ENCODE peak calls at places on chromosomes 5 and 9, in nine cellular contexts. E is gastrocnemius medialis, F is H1, Y is tibial nerve, G is transverse colon, Q is heart left ventricle, T is uterus, O is ovary, H is esophagus squamous epithelium. U is an unnamed sample.

GRCh38 chr9:101582593-101582992 is 12.2 kb downstream of the PPP3R2 start:
- DNase-seq in F (no peak), T (no peak), O (no peak), H (no peak), Q (no peak), G (no peak), E (no peak), Y (no peak), U (no peak)

GRCh38 chr5:11319851-11320580 is 559.0 kb upstream of the DAP start:
- DNase-seq in O (no peak), G (no peak), T (no peak), H (no peak), F (no peak), Y (no peak), Q (no peak), E (no peak), U (no peak)

GRCh38 chr9:96075111-96075510 is 199.6 kb downstream of the ERCC6L2 start:
- DNase-seq in H (no peak), G (no peak), E (no peak), Y (no peak), F (no peak), O (no peak), T (no peak), Q (no peak), U (no peak)

GRCh38 chr9:14779566-14780022 is 57.1 kb upstream of the CER1 start:
- DNase-seq in G (no peak), Q (no peak), H (no peak), Y (no peak), E (peak; percentile 79), F (no peak), O (no peak), T (no peak), U (no peak)

GRCh38 chr5:133934822-133935793 is 33.3 kb downstream of the C5orf15 start:
- DNase-seq in H (no peak), E (no peak), O (no peak), T (no peak), Q (no peak), F (no peak), Y (no peak), G (no peak), U (no peak)

GRCh38 chr5:308672-309271 is 12.7 kb upstream of the AHRR start:
- DNase-seq in F (no peak), Q (no peak), O (peak; percentile 59), H (no peak), T (no peak), E (no peak), Y (no peak), G (no peak), U (no peak)

GRCh38 chr9:37801287-37801850 is 772 bp downstream of the DCAF10 start:
- DNase-seq in G (peak; percentile 33), Y (no peak), T (peak; percentile 19), E (no peak), F (no peak), H (no peak), O (peak; percentile 53), Q (peak; percentile 28), U (no peak)

GRCh38 chr5:51632794-51633193 is 249.5 kb downstream of the ISL1 start:
- DNase-seq in G (no peak), F (no peak), T (no peak), Y (no peak), H (no peak), Q (no peak), E (no peak), O (no peak), U (no peak)

GRCh38 chr5:147464211-147464610 is 45.7 kb downstream of the DPYSL3 start:
- DNase-seq in T (no peak), O (no peak), E (no peak), Q (no peak), G (no peak), H (no peak), F (no peak), Y (peak; percentile 55), U (no peak)

GRCh38 chr5:103295424-103295823 is 36.9 kb downstream of the MACIR start:
- DNase-seq in Q (no peak), F (no peak), E (no peak), O (no peak), Y (no peak), T (no peak), G (no peak), H (no peak), U (no peak)

GRCh38 chr5:158484246-158484645 is 615.5 kb downstream of the EBF1 start:
- DNase-seq in E (no peak), T (no peak), Y (no peak), O (no peak), H (no peak), F (no peak), G (no peak), Q (no peak), U (no peak)

GRCh38 chr5:175854231-175855040 is 16.9 kb upstream of the CPLX2 start:
- DNase-seq in G (no peak), Q (no peak), F (no peak), O (no peak), T (no peak), Y (no peak), H (no peak), E (no peak), U (no peak)

GRCh38 chr5:72106922-72107873 is at the start of gene MAP1B:
- DNase-seq in G (no peak), Q (peak; percentile 81), O (peak; percentile 76), Y (peak; percentile 47), T (peak; percentile 66), F (peak; percentile 92), H (no peak), E (peak; percentile 29), U (peak; percentile 91)

GRCh38 chr5:81265101-81265500 is 32.0 kb downstream of the CKMT2 start:
- DNase-seq in Y (no peak), O (no peak), F (no peak), E (no peak), H (no peak), T (no peak), G (no peak), Q (no peak), U (no peak)

GRCh38 chr5:170791325-170791954 is 7.9 kb downstream of the GABRP start:
- DNase-seq in F (no peak), H (no peak), E (no peak), O (no peak), Y (peak; percentile 72), G (peak; percentile 65), Q (peak; percentile 67), T (no peak), U (no peak)

GRCh38 chr9:26748449-26749058 is 144.0 kb downstream of the CAAP1 start:
- DNase-seq in O (no peak), E (no peak), F (no peak), T (no peak), Q (no peak), Y (no peak), H (no peak), G (no peak), U (no peak)

GRCh38 chr9:80775515-80775914 is 913.8 kb downstream of the TLE1 start:
- DNase-seq in G (no peak), Q (no peak), O (no peak), H (no peak), F (no peak), Y (no peak), E (no peak), T (no peak), U (no peak)
- TF ChIP-seq CTCF in G (no peak), Q (no peak), O (no peak), H (no peak), F (no peak), Y (no peak), E (no peak), T (no peak), U (no peak)

DNA sequence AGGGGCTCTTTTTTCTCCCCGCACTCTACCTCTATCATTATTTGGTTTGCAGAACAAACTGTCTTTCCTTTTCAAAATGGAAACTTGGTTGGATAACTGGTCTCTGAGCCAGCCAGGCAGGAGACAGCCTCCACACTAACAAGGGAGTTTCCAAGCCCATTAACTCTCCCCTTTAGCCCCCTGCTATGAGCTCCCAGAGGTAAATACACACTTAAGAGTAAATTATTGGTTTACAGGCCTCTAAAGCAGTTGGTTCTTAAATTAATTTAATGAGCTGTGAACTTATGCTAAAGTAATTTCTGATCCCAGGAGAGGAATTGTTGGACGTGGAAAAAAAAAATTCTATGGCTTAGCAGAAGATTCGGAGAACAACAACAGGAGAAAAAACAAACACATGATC is 30.3 kb downstream of the EPB41L4A start:
- DNase-seq in O (no peak), Q (no peak), H (no peak), Y (no peak), E (no peak), T (no peak), G (no peak), F (no peak), U (no peak)
- TF ChIP-seq POLR2A in O (no peak), Q (no peak), H (no peak), Y (no peak), E (no peak), T (no peak), G (no peak), F (no peak), U (no peak)

GRCh38 chr9:105248691-105249090 is 4.2 kb downstream of the SLC44A1 start:
- DNase-seq in H (no peak), F (no peak), Q (no peak), G (no peak), Y (no peak), O (no peak), E (no peak), T (no peak), U (no peak)

GRCh38 chr9:105244996-105245719 is 707 bp downstream of the SLC44A1 start:
- DNase-seq in H (no peak), Y (no peak), E (peak; percentile 11), O (peak; percentile 58), F (peak; percentile 70), Q (peak; percentile 58), G (peak; percentile 82), T (peak; percentile 35), U (peak; percentile 88)

GRCh38 chr9:105244274-105244995 is at the start of gene SLC44A1:
- DNase-seq in O (peak; percentile 96), E (peak; percentile 91), T (peak; percentile 97), G (peak; percentile 98), Y (peak; percentile 89), H (peak; percentile 69), Q (peak; percentile 99), F (peak; percentile 76), U (peak; percentile 94)

GRCh38 chr9:105245720-105246161 is 1.3 kb downstream of the SLC44A1 start:
- DNase-seq in T (no peak), H (no peak), O (no peak), G (no peak), Q (no peak), E (no peak), F (no peak), Y (peak; percentile 40), U (no peak)

DNA sequence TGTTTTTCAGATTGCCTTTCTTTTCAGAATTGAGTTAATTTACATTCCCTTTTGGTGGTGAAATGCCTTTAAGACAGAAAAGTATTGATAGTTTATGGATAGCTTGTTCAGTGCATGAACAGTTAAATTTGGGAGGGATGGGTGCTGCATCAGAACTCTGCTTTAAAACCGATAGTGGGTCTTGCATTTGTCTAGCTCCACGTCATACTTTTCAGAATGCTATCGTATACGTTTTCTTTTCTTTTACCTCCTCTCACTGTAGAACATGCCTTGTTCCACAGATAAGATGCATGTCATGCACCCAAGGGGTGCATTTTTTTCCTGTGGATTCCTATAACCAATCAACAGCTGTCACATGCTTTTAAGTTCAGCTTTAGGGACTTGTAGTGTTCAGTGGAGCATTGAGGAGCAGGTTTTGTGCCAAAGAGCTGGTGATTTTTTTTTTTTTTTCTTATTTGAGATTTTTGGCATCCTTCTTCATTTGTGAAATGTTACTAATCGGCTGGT is 2.3 kb downstream of the SLC44A1 start:
- DNase-seq in H (no peak), O (no peak), Y (no peak), Q (no peak), E (no peak), F (no peak), T (no peak), G (no peak), U (no peak)
- H3K4me3 ChIP-seq in H (no peak overlapping the region), O (no peak overlapping the region), Y (no peak overlapping the region), Q (no peak overlapping the region), E (no peak overlapping the region), F (peak overlapping the region; percentile 70), T (no peak overlapping the region), G (peak overlapping the region; percentile 79), U (no peak overlapping the region)

GRCh38 chr5:96440185-96440538 is 7.1 kb upstream of the PCSK1 start:
- DNase-seq in G (no peak), F (no peak), H (no peak), O (no peak), Y (no peak), T (no peak), Q (no peak), E (no peak), U (no peak)
- TF ChIP-seq CTCF in G (no peak), F (no peak), H (no peak), O (no peak), Y (no peak), T (no peak), Q (no peak), E (no peak), U (no peak)